ENCODE peak calls at places on chromosomes 4 and X, in five cellular contexts. K is heart left ventricle, A is tibial nerve, P is K562, Z is right lobe of liver. M is an unnamed sample.

GRCh38 chr4:81792521-81792920 is 320.8 kb upstream of the RASGEF1B start:
- DNase-seq in K (no peak), A (no peak), P (no peak), Z (no peak), M (no peak)

GRCh38 chrX:13360146-13360545 is 40.3 kb upstream of the ATXN3L start:
- DNase-seq in K (peak), A (no peak), P (no peak), Z (no peak), M (no peak)

GRCh38 chr4:79575709-79576479 is 167.9 kb upstream of the GK2 start:
- DNase-seq in K (no peak), A (no peak), P (no peak), Z (no peak), M (no peak)

GRCh38 chrX:154490021-154490413 is 412 bp downstream of the SLC10A3 start:
- DNase-seq in K (no peak), A (no peak), P (no peak), Z (no peak), M (no peak)

GRCh38 chrX:63275127-63275526 is 76.0 kb downstream of the SPIN4 start:
- DNase-seq in K (peak), A (no peak), P (peak), Z (peak), M (no peak)

GRCh38 chr4:93502991-93503390 is 325.6 kb upstream of the ATOH1 start:
- DNase-seq in K (no peak), A (no peak), P (no peak), Z (no peak), M (no peak)

GRCh38 chr4:72875138-72875537 is 194.4 kb downstream of the COX18 start:
- DNase-seq in K (no peak), A (no peak), P (no peak), Z (no peak), M (no peak)

GRCh38 chrX:147850875-147851274 is 60.8 kb upstream of the FMR1 start:
- DNase-seq in K (no peak), A (no peak), P (no peak), Z (no peak), M (no peak)

GRCh38 chr4:129328176-129328575 is 232.2 kb downstream of the C4orf33 start:
- DNase-seq in K (no peak), A (no peak), P (no peak), Z (no peak), M (no peak)

GRCh38 chr4:12729384-12729783 is 754.8 kb downstream of the RAB28 start:
- DNase-seq in K (no peak), A (no peak), P (peak), Z (no peak), M (no peak)

GRCh38 chr4:95910749-95911148 is 70.9 kb downstream of the PDHA2 start:
- DNase-seq in K (no peak), A (no peak), P (no peak), Z (no peak), M (no peak)

GRCh38 chrX:107712231-107713204 is 63.1 kb downstream of the TSC22D3 start:
- DNase-seq in K (no peak), A (no peak), P (no peak), Z (no peak), M (no peak)
- TF ChIP-seq POLR2A in K (no peak), A (no peak), P (no peak), Z (peak), M (no peak)

GRCh38 chr4:170145120-170145519 is 55.4 kb upstream of the AADAT start:
- DNase-seq in K (no peak), A (no peak), P (no peak), Z (no peak), M (no peak)
- TF ChIP-seq CTCF in K (no peak), A (no peak), P (no peak), Z (no peak), M (no peak)

GRCh38 chr4:175850240-175850639 is 38.2 kb upstream of the GPM6A start:
- DNase-seq in K (no peak), A (no peak), P (no peak), Z (no peak), M (no peak)
- H3K27ac ChIP-seq in K (no peak), A (no peak), P (no peak), Z (no peak), M (no peak)

GRCh38 chr4:185535818-185536729 is 767 bp upstream of the PDLIM3 start:
- DNase-seq in K (peak), A (no peak), P (no peak), Z (no peak), M (no peak)

GRCh38 chr4:185532327-185532726 is 3.0 kb downstream of the PDLIM3 start:
- DNase-seq in K (no peak), A (no peak), P (no peak), Z (no peak), M (no peak)

GRCh38 chr4:185534534-185534849 is 815 bp downstream of the PDLIM3 start:
- DNase-seq in K (no peak), A (no peak), P (no peak), Z (no peak), M (no peak)

GRCh38 chr4:185532795-185533324 is 2.4 kb downstream of the PDLIM3 start:
- DNase-seq in K (no peak), A (no peak), P (no peak), Z (no peak), M (no peak)

GRCh38 chr4:185534850-185535761 is at the start of gene PDLIM3:
- DNase-seq in K (peak), A (no peak), P (peak), Z (peak), M (peak)
- TF ChIP-seq POLR2A in K (peak), A (no peak), P (no peak), Z (peak), M (peak)

GRCh38 chrX:149877157-149877556 is 3.8 kb upstream of the MAGEA8 start:
- DNase-seq in K (no peak), A (no peak), P (no peak), Z (no peak), M (no peak)

GRCh38 chrX:149877636-149878035 is 3.3 kb upstream of the MAGEA8 start:
- DNase-seq in K (no peak), A (no peak), P (no peak), Z (no peak), M (no peak)

DNA sequence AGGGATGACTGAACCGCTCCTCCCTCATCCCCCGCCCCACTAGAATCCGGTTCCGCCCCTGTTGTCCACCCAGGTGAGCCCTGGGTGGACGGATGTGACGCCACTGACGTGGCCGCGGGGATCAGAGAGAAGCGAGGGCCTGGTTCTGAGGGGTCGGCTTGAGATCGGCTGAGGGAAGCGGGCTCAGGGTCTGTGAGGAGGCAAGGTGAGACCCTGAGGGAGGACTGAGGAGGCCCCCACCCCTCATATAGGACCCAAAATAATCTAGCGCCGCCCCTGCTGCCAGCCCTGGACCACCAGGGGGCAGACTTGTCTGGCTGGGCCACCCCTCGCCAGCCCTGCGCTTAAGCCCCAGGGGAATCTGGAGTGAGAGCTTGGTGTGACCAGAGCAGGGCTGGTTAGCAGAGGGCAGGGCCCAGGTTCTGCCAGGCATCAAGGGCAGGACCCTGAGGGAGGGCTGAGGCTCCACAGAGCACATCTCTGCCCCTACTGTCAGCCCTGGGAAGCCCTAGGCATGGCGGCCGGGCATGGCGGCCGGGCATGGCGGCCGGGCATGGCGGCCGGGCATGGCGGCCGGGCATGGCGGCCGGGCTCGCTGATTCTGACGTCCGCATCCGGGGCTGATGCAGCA is at the start of gene MAGEA8:
- DNase-seq in K (no peak), A (no peak), P (peak), Z (no peak), M (no peak)
- TF ChIP-seq CTCF in K (no peak), A (no peak), P (peak), Z (no peak), M (no peak)

DNA sequence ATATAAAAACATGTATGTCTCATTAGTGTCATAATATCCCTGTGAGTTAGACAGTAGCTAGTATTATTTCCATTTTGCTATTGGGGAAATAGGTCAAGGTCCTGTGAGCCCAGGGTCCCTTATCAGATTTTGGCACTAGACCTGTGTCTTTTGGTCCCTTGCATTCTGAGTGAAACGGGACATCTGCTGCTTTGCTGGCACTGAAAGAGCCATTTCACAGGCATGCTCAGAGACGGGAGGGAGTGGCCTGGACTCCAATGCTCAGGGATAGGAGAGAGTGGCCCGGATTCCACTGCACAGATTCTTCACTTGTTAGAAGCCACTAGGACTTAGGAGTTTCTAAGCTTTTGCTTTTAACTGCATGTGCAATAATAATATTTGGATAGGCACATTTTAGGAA is 177.2 kb downstream of the TSPAN5 start:
- DNase-seq in K (no peak), A (no peak), P (no peak), Z (no peak), M (no peak)
- H3K27ac ChIP-seq in K (no peak), A (no peak), P (no peak), Z (no peak), M (no peak)